ENCODE peak calls at places on chromosomes 5 and 9, in five cellular contexts. G is stimulated activated CD4-positive, alpha-beta T cell treated with anti-CD3 and anti-CD28 coated beads, Interleukin-1b, Interleukin-23, amount 100 ng/mL, for 4 hours; R is MG63; K is HEK293T; B is COR-L47. U is an unnamed sample.

GRCh38 chr5:143425835-143426234 is 22.3 kb upstream of the NR3C1 start:
- DNase-seq in G (no peak), R (no peak), K (no peak), B (no peak), U (no peak)

GRCh38 chr5:41371741-41372140 is 138.7 kb downstream of the PLCXD3 start:
- DNase-seq in G (no peak), R (peak; percentile 22), K (no peak), B (no peak), U (no peak)

GRCh38 chr5:163504091-163504931 is 1.1 kb upstream of the MAT2B start:
- DNase-seq in G (peak; percentile 12), R (peak; percentile 81), K (peak; percentile 9), B (no peak), U (peak; percentile 75)

GRCh38 chr5:32506809-32507208 is 62.3 kb upstream of the ZFR start:
- DNase-seq in G (no peak), R (peak; percentile 92), K (no peak), B (no peak), U (no peak)

GRCh38 chr5:54883374-54884194 is 101.8 kb downstream of the ESM1 start:
- DNase-seq in G (no peak), R (peak; percentile 69), K (no peak), B (no peak), U (no peak)

GRCh38 chr9:71549023-71549422 is 219.3 kb downstream of the CEMIP2 start:
- DNase-seq in G (no peak), R (no peak), K (no peak), B (no peak), U (no peak)

GRCh38 chr5:140219068-140219971 is 44.3 kb downstream of the CYSTM1 start:
- DNase-seq in G (no peak), R (peak; percentile 40), K (no peak), B (no peak), U (no peak)

GRCh38 chr5:110288766-110289165 is 437.7 kb downstream of the TMEM232 start:
- DNase-seq in G (no peak), R (peak; percentile 15), K (no peak), B (no peak), U (no peak)

GRCh38 chr5:61431923-61432620 is 100.0 kb downstream of the ZSWIM6 start:
- DNase-seq in G (no peak), R (no peak), K (no peak), B (no peak), U (peak; percentile 28)

GRCh38 chr5:14930486-14930885 is 58.9 kb upstream of the ANKH start:
- DNase-seq in G (no peak), R (no peak), K (no peak), B (no peak), U (no peak)

GRCh38 chr5:66743344-66743743 is 147.2 kb downstream of the MAST4 start:
- DNase-seq in G (no peak), R (no peak), K (no peak), B (no peak), U (no peak)

GRCh38 chr9:137078701-137079400 is 1.5 kb downstream of the UAP1L1 start:
- DNase-seq in G (no peak), R (no peak), K (no peak), B (no peak), U (no peak)

GRCh38 chr9:135698767-135699166 is 514 bp downstream of the SOHLH1 start:
- DNase-seq in G (no peak), R (no peak), K (no peak), B (no peak), U (no peak)

GRCh38 chr9:111966851-111967250 is 70.2 kb downstream of the UGCG start:
- DNase-seq in G (no peak), R (peak; percentile 85), K (no peak), B (no peak), U (no peak)

GRCh38 chr9:128188209-128188608 is 3.2 kb downstream of the CIZ1 start:
- DNase-seq in G (no peak), R (no peak), K (no peak), B (no peak), U (no peak)

GRCh38 chr9:86604741-86605140 is 250.5 kb upstream of the TUT7 start:
- DNase-seq in G (no peak), R (no peak), K (no peak), B (no peak), U (no peak)

GRCh38 chr9:1708215-1708614 is 306.9 kb upstream of the SMARCA2 start:
- DNase-seq in G (no peak), R (no peak), K (no peak), B (no peak), U (no peak)

GRCh38 chr5:12245429-12245828 is 341.2 kb upstream of the CTNND2 start:
- DNase-seq in G (no peak), R (no peak), K (no peak), B (no peak), U (no peak)

GRCh38 chr5:65299841-65300240 is 181.9 kb downstream of the ADAMTS6 start:
- DNase-seq in G (no peak), R (no peak), K (no peak), B (no peak), U (no peak)

GRCh38 chr9:133701321-133701980 is 36.7 kb downstream of the SARDH start:
- DNase-seq in G (peak; percentile 47), R (no peak), K (no peak), B (no peak), U (no peak)

GRCh38 chr9:76373173-76373771 is 21.0 kb downstream of the RFK start:
- DNase-seq in G (no peak), R (peak; percentile 51), K (no peak), B (no peak), U (no peak)

GRCh38 chr9:98523231-98523901 is 185.4 kb downstream of the GABBR2 start:
- DNase-seq in G (no peak), R (no peak), K (peak; percentile 36), B (no peak), U (no peak)

GRCh38 chr9:18741880-18742279 is 267.9 kb downstream of the ADAMTSL1 start:
- DNase-seq in G (no peak), R (no peak), K (no peak), B (no peak), U (no peak)

GRCh38 chr5:133341915-133342710 is 270.2 kb downstream of the FSTL4 start:
- DNase-seq in G (no peak), R (no peak), K (no peak), B (no peak), U (no peak)

GRCh38 chr5:86797677-86798076 is 179.9 kb downstream of the COX7C start:
- DNase-seq in G (no peak), R (no peak), K (no peak), B (no peak), U (no peak)

GRCh38 chr9:32899181-32899580 is 102.2 kb downstream of the APTX start:
- DNase-seq in G (no peak), R (no peak), K (no peak), B (no peak), U (no peak)

GRCh38 chr9:7536310-7536939 is 263.2 kb downstream of the DMAC1 start:
- DNase-seq in G (no peak), R (peak; percentile 10), K (peak; percentile 50), B (peak; percentile 70), U (peak; percentile 77)

GRCh38 chr9:136754059-136754572 is 3.9 kb downstream of the LCN8 start:
- DNase-seq in G (no peak), R (no peak), K (no peak), B (peak; percentile 30), U (no peak)

GRCh38 chr9:11312976-11313375 is 700.2 kb upstream of the PTPRD start:
- DNase-seq in G (no peak), R (peak; percentile 11), K (no peak), B (no peak), U (no peak)